ENCODE peak calls at places on chromosomes 13 and 19, in four cellular contexts. One of them, this sample, is unnamed.
A peak's percentile ranks its signal among the peaks of the same experiment; 100 is the strongest.

GRCh38 chr19:1745589-1746031 is 7.7 kb upstream of the ONECUT3 start:
- DNase-seq in mesenchymal stem cell: no peak
- DNase-seq in IMR-90: no peak
- DNase-seq in trophoblast cell: no peak
- DNase-seq in this sample: no peak

GRCh38 chr13:75618308-75618707 is 17.8 kb upstream of the LMO7 start:
- DNase-seq in IMR-90: no peak
- DNase-seq in mesenchymal stem cell: no peak
- DNase-seq in trophoblast cell: no peak
- DNase-seq in this sample: no peak

GRCh38 chr19:54203151-54203611 is 2.5 kb downstream of the RPS9 start:
- DNase-seq in IMR-90: peak; percentile 13
- DNase-seq in trophoblast cell: no peak
- DNase-seq in mesenchymal stem cell: no peak
- DNase-seq in this sample: no peak

GRCh38 chr19:4368128-4368820 is 24.9 kb downstream of the MPND start:
- DNase-seq in mesenchymal stem cell: no peak
- DNase-seq in IMR-90: peak; percentile 36
- DNase-seq in trophoblast cell: no peak
- DNase-seq in this sample: no peak

GRCh38 chr13:44474122-44474910 is 100.7 kb downstream of the SERP2 start:
- DNase-seq in IMR-90: peak; percentile 17
- DNase-seq in trophoblast cell: no peak
- DNase-seq in mesenchymal stem cell: peak; percentile 13
- DNase-seq in this sample: no peak

GRCh38 chr13:45817833-45818232 is 33.7 kb downstream of the SIAH3 start:
- DNase-seq in mesenchymal stem cell: no peak
- DNase-seq in IMR-90: no peak
- DNase-seq in trophoblast cell: no peak
- DNase-seq in this sample: no peak

GRCh38 chr19:48511321-48511731 is 309 bp downstream of the LMTK3 start:
- DNase-seq in IMR-90: no peak
- DNase-seq in trophoblast cell: peak; percentile 80
- DNase-seq in mesenchymal stem cell: no peak
- DNase-seq in this sample: no peak

GRCh38 chr13:106683179-106683578 is 115.2 kb upstream of the ARGLU1 start:
- DNase-seq in mesenchymal stem cell: no peak
- DNase-seq in trophoblast cell: no peak
- DNase-seq in IMR-90: no peak
- DNase-seq in this sample: no peak

GRCh38 chr19:21463449-21464105 is 41.8 kb upstream of the ZNF429 start:
- DNase-seq in IMR-90: no peak
- DNase-seq in trophoblast cell: peak; percentile 87
- DNase-seq in mesenchymal stem cell: no peak
- DNase-seq in this sample: peak; percentile 72

GRCh38 chr19:55370305-55370988 is at the start of gene IL11:
- DNase-seq in IMR-90: peak; percentile 78
- DNase-seq in mesenchymal stem cell: peak; percentile 84
- DNase-seq in trophoblast cell: no peak
- DNase-seq in this sample: no peak

DNA sequence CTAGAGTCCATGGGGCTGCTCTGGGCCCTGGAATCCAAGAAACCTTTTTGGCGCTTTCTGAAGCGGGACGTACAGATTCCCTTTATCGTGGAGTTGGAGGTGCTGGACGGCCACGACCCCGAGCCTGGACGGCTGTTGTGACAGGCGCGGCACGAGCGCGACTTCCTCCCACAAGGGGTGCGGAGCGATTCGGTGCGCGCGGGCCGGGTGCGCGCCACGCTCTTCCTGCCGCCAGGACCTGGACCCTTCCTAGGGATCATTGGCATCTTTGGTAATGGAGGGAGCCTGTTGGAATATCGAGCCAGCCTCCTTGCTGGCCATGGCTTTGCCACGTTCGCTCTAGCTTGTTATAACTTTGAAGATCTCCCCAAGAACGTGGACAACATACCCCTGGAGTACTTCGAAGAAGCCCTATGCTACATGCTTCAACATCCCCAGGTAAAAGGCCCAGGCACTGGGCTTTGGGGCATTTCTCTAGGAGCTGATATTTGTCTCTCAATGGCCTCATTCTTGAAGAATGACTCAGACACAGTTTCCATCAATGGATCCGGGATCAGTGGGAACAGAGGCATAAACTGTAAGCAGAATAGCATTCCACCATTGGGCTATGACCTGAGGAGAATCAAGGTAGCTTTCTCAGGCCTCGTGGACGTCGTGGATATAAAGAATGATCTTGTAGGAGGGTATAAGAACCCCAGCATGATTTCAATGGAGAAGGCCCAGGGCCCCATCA is 3.5 kb upstream of the ZFP82 start:
- DNase-seq in mesenchymal stem cell: no peak
- DNase-seq in trophoblast cell: peak; percentile 4
- DNase-seq in IMR-90: no peak
- DNase-seq in this sample: no peak
- H3K27ac ChIP-seq in mesenchymal stem cell: no peak overlapping the region
- H3K27ac ChIP-seq in trophoblast cell: no peak overlapping the region
- H3K27ac ChIP-seq in IMR-90: no peak overlapping the region
- H3K27ac ChIP-seq in this sample: no peak overlapping the region

DNA sequence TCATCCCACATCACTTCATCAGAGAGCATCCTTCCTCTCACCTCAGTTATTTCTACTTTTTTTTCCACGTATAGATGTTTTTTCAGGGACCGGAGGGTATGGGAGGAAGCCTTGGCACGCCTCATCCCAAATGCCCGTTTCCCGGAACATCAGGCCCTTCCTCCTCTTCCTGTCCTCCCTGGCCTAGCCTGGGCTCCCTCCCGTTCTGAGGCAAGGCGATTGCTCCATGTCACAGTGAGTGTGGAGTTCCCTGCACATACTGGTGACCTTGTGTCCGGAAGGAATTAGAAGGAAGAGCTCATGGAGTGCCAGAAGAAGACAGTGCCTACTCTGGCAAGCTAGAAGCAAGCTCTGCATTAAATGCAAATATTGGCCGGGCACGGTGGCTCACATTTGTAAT is 1.1 kb upstream of the ZNF627 start:
- DNase-seq in trophoblast cell: no peak
- DNase-seq in IMR-90: no peak
- DNase-seq in mesenchymal stem cell: no peak
- DNase-seq in this sample: no peak
- H3K18ac ChIP-seq in trophoblast cell: no peak overlapping the region
- H3K18ac ChIP-seq in IMR-90: no peak overlapping the region
- H3K18ac ChIP-seq in mesenchymal stem cell: no peak overlapping the region
- H3K18ac ChIP-seq in this sample: peak overlapping the region; percentile 59

GRCh38 chr13:111864566-111864965 is 202.4 kb upstream of the SOX1 start:
- DNase-seq in mesenchymal stem cell: no peak
- DNase-seq in IMR-90: no peak
- DNase-seq in trophoblast cell: no peak
- DNase-seq in this sample: no peak
- H3K27ac ChIP-seq in mesenchymal stem cell: no peak overlapping the region
- H3K27ac ChIP-seq in IMR-90: no peak overlapping the region
- H3K27ac ChIP-seq in trophoblast cell: no peak overlapping the region
- H3K27ac ChIP-seq in this sample: no peak overlapping the region

DNA sequence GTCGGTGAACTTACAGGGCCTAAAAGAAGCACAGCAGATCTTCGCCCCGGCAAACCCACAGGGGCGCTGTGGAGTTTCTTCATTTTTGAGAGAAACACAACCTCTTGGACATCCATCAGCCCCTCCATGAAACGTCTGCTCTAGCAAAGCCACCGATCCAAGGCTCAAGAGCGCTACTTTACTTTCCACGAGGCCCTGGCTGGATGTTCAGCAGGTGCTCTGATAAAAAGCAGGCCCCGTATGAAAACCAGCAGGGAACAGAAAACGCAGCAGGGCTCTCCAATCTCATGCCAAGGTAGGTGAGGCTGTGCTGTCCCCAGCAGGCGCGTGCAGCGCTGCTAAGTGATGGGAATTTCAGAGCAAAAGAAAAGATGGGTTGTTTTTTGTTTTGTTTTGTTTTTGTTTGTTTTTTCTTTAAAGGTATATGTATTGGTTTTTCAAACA is 86.7 kb downstream of the IRS2 start:
- DNase-seq in IMR-90: no peak
- DNase-seq in mesenchymal stem cell: peak; percentile 15
- DNase-seq in trophoblast cell: no peak
- DNase-seq in this sample: no peak
- H3K18ac ChIP-seq in IMR-90: no peak overlapping the region
- H3K18ac ChIP-seq in mesenchymal stem cell: peak overlapping the region; percentile 72
- H3K18ac ChIP-seq in trophoblast cell: no peak overlapping the region
- H3K18ac ChIP-seq in this sample: no peak overlapping the region

GRCh38 chr13:25988655-25989054 is 63.2 kb downstream of the SHISA2 start:
- DNase-seq in mesenchymal stem cell: no peak
- DNase-seq in trophoblast cell: no peak
- DNase-seq in IMR-90: no peak
- DNase-seq in this sample: no peak
- H3K27ac ChIP-seq in mesenchymal stem cell: no peak overlapping the region
- H3K27ac ChIP-seq in trophoblast cell: no peak overlapping the region
- H3K27ac ChIP-seq in IMR-90: no peak overlapping the region
- H3K27ac ChIP-seq in this sample: no peak overlapping the region

DNA sequence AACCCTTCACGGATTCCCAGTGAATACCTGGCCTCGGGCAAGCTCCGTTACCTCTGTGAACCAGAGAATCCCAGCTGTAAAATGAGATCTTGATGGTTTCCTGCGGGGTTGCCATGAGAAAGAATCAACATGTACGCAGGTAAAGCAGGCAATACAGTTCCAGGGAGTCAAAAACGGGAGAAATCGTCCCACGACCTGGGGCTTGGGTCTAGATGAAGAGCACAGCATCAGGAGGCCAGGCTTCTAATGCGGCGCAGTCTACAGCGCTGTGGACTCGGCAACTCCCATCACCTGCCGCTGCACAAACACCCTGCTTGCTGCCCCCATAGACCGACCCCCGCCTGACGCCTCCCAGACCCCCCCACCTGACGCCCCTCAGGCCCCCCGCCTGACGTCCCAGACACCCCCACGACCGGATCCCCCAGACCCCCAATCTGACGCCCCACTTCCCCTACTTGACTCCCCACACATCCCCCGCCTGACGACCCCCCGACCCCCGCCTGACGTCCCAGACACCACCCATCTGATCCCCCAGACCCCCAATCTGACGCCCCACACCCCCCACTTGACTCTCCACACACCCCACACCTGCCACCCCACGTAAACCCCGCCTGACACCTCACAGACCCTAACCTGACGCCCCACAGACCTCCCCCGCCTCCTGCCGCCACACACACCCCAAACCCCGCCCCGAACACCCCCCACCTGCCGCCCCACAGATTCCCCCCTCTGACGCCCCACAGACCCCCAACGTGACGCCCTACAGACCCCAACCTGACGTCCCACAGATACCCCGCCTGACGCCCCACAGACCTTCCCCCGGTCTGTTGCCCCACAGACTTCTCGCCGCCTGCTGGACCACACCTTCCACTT is 589 bp downstream of the LIG4 start:
- DNase-seq in IMR-90: no peak
- DNase-seq in mesenchymal stem cell: peak; percentile 18
- DNase-seq in trophoblast cell: no peak
- DNase-seq in this sample: no peak
- H3K18ac ChIP-seq in IMR-90: no peak overlapping the region
- H3K18ac ChIP-seq in mesenchymal stem cell: no peak overlapping the region
- H3K18ac ChIP-seq in trophoblast cell: no peak overlapping the region
- H3K18ac ChIP-seq in this sample: no peak overlapping the region

This sample was measured in neuronal stem cell.